ENCODE peak calls at places on chromosomes 7 and 10, in four cellular contexts. M, T, S and O are unnamed samples.

GRCh38 chr10:87054373-87055295 is 34.5 kb downstream of the FAM25A start:
- DNase-seq in M (no peak), T (no peak), S (no peak), O (peak; percentile 12)

GRCh38 chr10:110923856-110924493 is 4.6 kb downstream of the SHOC2 start:
- DNase-seq in M (peak; percentile 67), T (no peak), S (no peak), O (no peak)

GRCh38 chr10:26697163-26697921 is at the start of gene PDSS1:
- DNase-seq in M (peak; percentile 46), T (peak; percentile 70), S (peak; percentile 84), O (peak; percentile 79)

GRCh38 chr7:30521532-30521931 is 16.9 kb upstream of the GGCT start:
- DNase-seq in M (no peak), T (no peak), S (no peak), O (no peak)

GRCh38 chr7:23003505-23004246 is 10.3 kb downstream of the HYCC1 start:
- DNase-seq in M (no peak), T (no peak), S (no peak), O (no peak)

GRCh38 chr7:15780271-15780670 is 93.8 kb upstream of the MEOX2 start:
- DNase-seq in M (no peak), T (no peak), S (no peak), O (no peak)

GRCh38 chr10:30176776-30177533 is 117.6 kb upstream of the JCAD start:
- DNase-seq in M (no peak), T (no peak), S (no peak), O (no peak)

GRCh38 chr7:15720849-15721471 is 34.5 kb upstream of the MEOX2 start:
- DNase-seq in M (peak; percentile 2), T (peak; percentile 27), S (no peak), O (peak; percentile 13)

GRCh38 chr10:112383325-112383724 is 9.4 kb downstream of the ACSL5 start:
- DNase-seq in M (peak; percentile 72), T (no peak), S (peak; percentile 69), O (no peak)

GRCh38 chr10:69222157-69223027 is 2.3 kb downstream of the HKDC1 start:
- DNase-seq in M (peak; percentile 62), T (peak; percentile 43), S (peak; percentile 83), O (peak; percentile 53)

GRCh38 chr7:24701899-24702235 is 55.4 kb downstream of the GSDME start:
- DNase-seq in M (peak; percentile 64), T (no peak), S (no peak), O (no peak)

GRCh38 chr7:76358053-76358477 is 726 bp downstream of the YWHAG start:
- DNase-seq in M (no peak), T (peak; percentile 58), S (peak; percentile 80), O (peak; percentile 27)
- TF ChIP-seq ELF4 in M (no peak), T (no peak), S (no peak), O (no peak)

DNA sequence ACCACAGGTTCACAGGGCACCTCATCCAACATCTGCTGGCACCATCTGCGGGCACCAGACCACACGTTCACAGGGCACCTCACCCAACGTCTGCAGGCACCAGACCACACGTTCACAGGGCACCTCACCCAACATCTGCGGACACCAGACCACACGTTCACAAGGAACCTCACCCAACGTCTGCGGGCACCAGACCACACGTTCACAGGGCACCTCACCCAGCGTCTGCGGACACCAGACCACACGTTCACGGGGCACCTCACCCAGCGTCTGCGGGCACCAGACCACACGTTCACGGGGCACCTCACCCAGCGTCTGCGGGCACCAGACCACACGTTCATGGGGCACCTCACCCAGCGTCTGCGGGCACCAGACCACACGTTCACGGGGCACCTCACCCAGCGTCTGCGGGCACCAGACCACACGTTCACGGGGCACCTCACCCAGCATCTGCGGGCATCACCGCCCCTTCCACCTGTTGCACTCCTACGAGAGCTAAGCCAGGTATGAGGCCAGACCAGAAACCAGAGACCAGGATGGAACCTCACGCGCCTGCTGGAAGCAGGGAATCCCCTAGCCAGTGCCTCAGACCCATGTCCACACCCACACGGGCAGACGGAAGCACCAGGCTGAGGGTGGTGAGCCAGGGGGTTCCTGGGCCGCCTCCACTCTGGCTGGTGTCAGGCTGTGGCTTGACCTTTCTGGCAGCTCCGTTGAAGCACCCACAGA is 182.8 kb downstream of the MAD1L1 start:
- DNase-seq in M (no peak), T (no peak), S (no peak), O (no peak)
- TF ChIP-seq ELF4 in M (no peak), T (no peak), S (no peak), O (no peak)

GRCh38 chr7:3862774-3863173 is 561.7 kb downstream of the SDK1 start:
- DNase-seq in M (no peak), T (peak; percentile 20), S (no peak), O (no peak)
- TF ChIP-seq ELF4 in M (no peak), T (no peak), S (no peak), O (no peak)

DNA sequence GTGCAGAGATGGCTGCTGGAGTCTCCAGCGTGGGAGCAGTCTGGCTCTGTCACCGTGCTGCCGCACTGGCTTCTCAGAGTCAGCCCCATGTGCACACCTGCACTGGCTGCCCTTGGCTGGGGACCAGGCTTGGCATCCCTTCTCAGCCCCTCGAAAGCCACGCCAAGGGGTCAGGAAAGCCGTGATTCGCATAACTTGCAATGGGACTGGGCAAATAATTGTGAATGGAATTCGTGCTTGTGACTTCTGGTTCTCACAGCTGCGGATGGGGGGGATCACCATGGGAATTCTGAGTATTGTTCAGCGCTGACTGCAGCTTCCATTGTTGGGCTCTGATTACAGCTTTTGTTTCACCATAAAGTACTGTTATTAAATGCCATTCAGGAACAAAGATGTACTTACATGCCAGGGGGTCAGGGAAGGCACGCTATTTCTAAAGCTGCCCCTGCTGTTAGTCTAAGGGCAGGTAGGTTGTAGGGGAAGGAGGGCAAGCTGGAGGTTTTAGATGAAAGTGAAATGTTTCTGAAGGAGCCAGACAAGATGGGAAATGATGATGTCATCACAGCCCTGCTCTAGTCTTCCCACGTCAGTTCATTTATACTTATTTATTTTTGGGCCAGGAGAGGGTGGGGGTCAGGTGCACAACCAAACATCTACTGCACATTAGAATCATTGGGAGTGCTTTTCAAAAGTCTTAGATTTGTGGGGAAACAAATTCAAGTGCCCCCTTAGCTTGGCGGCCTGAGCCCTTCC is 5.8 kb upstream of the PLEKHA1 start:
- DNase-seq in M (no peak), T (no peak), S (no peak), O (no peak)
- TF ChIP-seq ELF4 in M (no peak), T (no peak), S (no peak), O (no peak)

GRCh38 chr10:13019280-13019679 is 17.8 kb upstream of the CCDC3 start:
- DNase-seq in M (no peak), T (no peak), S (no peak), O (no peak)
- TF ChIP-seq ELF4 in M (no peak), T (no peak), S (no peak), O (no peak)

GRCh38 chr7:149196705-149197171 is 1.4 kb downstream of the ZNF282 start:
- DNase-seq in M (peak; percentile 27), T (no peak), S (peak; percentile 44), O (peak; percentile 53)

GRCh38 chr7:149197675-149198074 is 2.3 kb downstream of the ZNF282 start:
- DNase-seq in M (no peak), T (no peak), S (no peak), O (no peak)

GRCh38 chr7:149194799-149195179 is 557 bp upstream of the ZNF282 start:
- DNase-seq in M (no peak), T (no peak), S (no peak), O (no peak)

GRCh38 chr7:149195180-149196150 is at the start of gene ZNF282:
- DNase-seq in M (peak; percentile 85), T (peak; percentile 95), S (peak; percentile 98), O (peak; percentile 99)

DNA sequence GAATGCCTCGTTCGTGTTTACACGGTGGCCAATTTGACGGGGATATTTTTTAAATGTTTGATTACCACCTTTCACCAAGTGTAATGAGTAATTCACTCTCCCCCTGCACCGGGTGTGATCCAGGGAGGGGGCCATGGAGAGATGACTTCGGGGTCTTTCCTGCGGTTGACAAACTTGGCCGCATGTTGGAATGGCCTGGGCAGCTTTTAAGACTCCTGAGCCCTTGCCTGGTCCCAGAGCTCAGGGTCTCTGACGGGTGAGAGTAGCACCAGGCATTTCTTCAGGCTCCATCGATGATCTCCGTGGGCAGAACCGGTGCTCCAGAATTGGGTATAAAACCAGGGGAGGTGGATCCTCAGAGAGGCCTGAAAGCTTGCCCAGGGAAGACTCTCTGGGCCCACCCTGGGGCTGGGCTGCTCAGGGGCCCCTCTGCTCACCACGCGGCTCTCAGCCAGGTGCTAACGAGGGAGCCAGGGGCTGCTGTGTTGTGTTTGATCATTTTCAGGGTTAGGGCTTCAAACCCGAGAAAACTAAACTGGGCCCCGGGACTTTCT is 882 bp downstream of the ZNF282 start:
- DNase-seq in M (no peak), T (no peak), S (peak; percentile 43), O (peak; percentile 38)
- TF ChIP-seq ELF4 in M (no peak), T (no peak), S (no peak), O (no peak)

GRCh38 chr10:51156913-51157312 is 82.6 kb downstream of the PRKG1 start:
- DNase-seq in M (no peak), T (no peak), S (no peak), O (no peak)
- TF ChIP-seq ELF4 in M (no peak), T (no peak), S (no peak), O (no peak)

DNA sequence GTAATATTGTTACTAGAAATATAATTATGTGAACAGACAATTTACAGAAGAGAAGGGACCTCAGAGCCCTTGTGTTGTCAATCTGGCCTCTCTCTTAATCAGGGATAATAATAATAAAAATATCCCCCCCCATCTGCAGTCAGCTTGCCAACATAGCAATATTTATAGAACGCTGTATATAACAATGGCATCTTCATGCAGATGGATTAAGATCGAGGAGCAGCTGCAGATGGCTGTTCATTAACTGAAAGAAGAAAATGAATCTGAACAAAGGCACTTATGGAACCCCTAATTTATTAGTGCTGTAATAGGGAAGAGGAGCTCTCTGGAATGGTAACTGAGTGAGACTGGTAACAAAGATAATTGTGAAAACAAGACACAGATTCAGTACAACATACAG is 106.2 kb downstream of the TMEM26 start:
- DNase-seq in M (no peak), T (no peak), S (no peak), O (no peak)
- TF ChIP-seq ELF4 in M (no peak), T (no peak), S (no peak), O (no peak)

GRCh38 chr7:1103009-1103788 is 15.3 kb downstream of the GPER1 start:
- DNase-seq in M (peak; percentile 41), T (no peak), S (no peak), O (no peak)

GRCh38 chr7:1101580-1102431 is 13.9 kb downstream of the GPER1 start:
- DNase-seq in M (peak; percentile 75), T (no peak), S (no peak), O (no peak)

GRCh38 chr7:1104514-1105179 is 16.7 kb downstream of the GPER1 start:
- DNase-seq in M (no peak), T (no peak), S (no peak), O (no peak)

GRCh38 chr7:1105189-1105588 is 17.3 kb downstream of the GPER1 start:
- DNase-seq in M (no peak), T (no peak), S (no peak), O (no peak)

DNA sequence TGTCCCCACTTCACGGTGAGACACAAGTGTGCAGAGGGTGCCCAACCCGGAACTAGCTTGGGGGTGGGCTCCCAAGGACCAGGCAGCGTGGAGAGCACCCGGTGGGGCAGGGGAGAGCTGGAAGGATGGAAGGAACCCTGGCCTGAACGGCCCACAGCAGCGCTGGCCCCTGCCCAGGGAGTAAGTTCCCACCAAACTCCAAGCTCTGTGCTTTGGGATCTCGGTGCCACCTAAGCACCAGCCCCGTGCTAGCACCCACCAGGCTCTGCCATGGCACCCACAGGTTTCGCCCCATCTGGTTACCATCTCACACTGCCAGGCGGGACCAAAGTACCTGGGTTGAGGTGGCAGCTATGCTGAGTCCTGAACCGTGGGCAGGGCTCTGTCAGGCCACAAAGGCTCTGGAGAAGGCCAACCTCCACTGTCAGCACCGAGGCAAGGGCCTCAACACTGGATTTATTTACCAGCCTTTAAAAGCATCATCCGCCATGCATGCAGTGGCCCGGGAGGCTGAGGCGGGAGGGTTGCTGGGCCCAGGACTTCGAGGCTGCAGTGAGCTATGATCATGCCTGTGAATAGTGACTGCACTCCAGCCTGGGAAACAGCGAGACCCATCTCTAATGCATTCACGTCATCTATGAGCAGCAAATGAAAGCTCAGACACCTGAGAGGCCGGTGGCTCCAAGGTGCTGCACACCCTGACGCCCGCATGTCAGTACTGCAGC is 16.0 kb downstream of the GPER1 start:
- DNase-seq in M (no peak), T (no peak), S (no peak), O (no peak)
- TF ChIP-seq ELF4 in M (no peak), T (no peak), S (no peak), O (no peak)